ENCODE peak calls at places on chromosomes 1 and 21, in ten cellular contexts. O is prostate gland, R is left lung, K is fibroblast of lung, B is brain microvascular endothelial cell, T is RWPE1, V is kidney, H is adrenal gland, N is tibial nerve, W is HCT116. X is an unnamed sample.

GRCh38 chr21:25039461-25040380 is 567.6 kb downstream of the MRPL39 start:
- DNase-seq in T (no peak), B (no peak), O (no peak), W (no peak), H (no peak), R (no peak), N (no peak), K (peak), V (no peak), X (no peak)

GRCh38 chr1:56788588-56788987 is 30.6 kb downstream of the FYB2 start:
- DNase-seq in T (no peak), N (no peak), W (no peak), O (peak), K (peak), R (peak), B (peak), H (peak), V (peak), X (peak)

GRCh38 chr1:48471103-48471502 is 901 bp downstream of the SPATA6 start:
- DNase-seq in N (no peak), B (no peak), R (no peak), K (no peak), H (no peak), T (no peak), O (no peak), W (no peak), V (no peak), X (no peak)

GRCh38 chr1:203937678-203938330 is 76.4 kb downstream of the SNRPE start:
- DNase-seq in N (no peak), O (no peak), T (no peak), V (no peak), W (no peak), R (no peak), K (no peak), H (no peak), B (no peak), X (no peak)

GRCh38 chr1:78840447-78841251 is 165.9 kb downstream of the ADGRL4 start:
- DNase-seq in K (peak), H (no peak), B (peak), R (no peak), N (no peak), W (no peak), T (peak), V (no peak), O (no peak), X (no peak)

GRCh38 chr1:78718566-78718965 is 68.9 kb downstream of the IFI44 start:
- DNase-seq in O (no peak), R (no peak), W (no peak), B (no peak), N (no peak), T (no peak), H (no peak), K (peak), V (no peak), X (no peak)

GRCh38 chr1:210654176-210654786 is 325.6 kb downstream of the HHAT start:
- DNase-seq in V (no peak), N (no peak), W (no peak), K (no peak), O (no peak), R (no peak), T (no peak), H (no peak), B (peak), X (no peak)

GRCh38 chr21:46264690-46265144 is 20.7 kb downstream of the MCM3AP start:
- DNase-seq in W (no peak), O (no peak), H (no peak), T (no peak), B (no peak), N (no peak), R (no peak), V (no peak), K (no peak), X (no peak)

GRCh38 chr1:55609630-55610029 is 394.5 kb upstream of the USP24 start:
- DNase-seq in W (no peak), T (no peak), K (no peak), R (no peak), O (no peak), H (no peak), N (no peak), V (no peak), B (no peak), X (no peak)

GRCh38 chr1:61864501-61864900 is 122.2 kb downstream of the PATJ start:
- DNase-seq in O (no peak), R (no peak), B (no peak), W (no peak), H (no peak), N (no peak), K (no peak), T (no peak), V (no peak), X (no peak)

GRCh38 chr1:68590473-68590872 is 93.6 kb upstream of the DEPDC1 start:
- DNase-seq in O (no peak), H (no peak), K (no peak), B (no peak), W (no peak), V (no peak), T (no peak), N (no peak), R (no peak), X (no peak)
- TF ChIP-seq CTCF in O (no peak), H (no peak), K (no peak), B (no peak), W (peak), V (no peak), T (no peak), N (no peak), R (no peak), X (no peak)

DNA sequence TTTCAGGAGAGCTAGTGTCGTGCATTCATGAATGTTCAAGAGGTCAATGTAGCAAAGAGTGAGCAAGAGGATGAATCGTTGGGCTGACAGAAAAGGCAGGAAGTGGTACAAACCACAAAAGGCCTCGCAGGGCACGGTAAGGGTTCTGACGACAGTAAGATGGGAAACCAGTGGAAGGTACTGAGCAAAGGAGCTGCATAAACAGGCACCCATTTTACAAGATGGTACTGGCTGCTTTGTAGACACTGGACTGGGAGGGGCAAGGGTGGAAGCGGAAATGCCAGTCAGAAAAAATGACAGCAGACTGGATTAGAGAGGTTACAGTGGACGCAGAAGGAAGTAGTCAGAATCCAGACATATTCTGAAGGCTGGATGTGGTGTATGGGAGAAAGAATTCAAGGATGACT is 123.5 kb downstream of the PTPN14 start:
- DNase-seq in O (no peak), K (peak), V (no peak), T (peak), B (peak), N (no peak), H (no peak), W (peak), R (no peak), X (no peak)
- H3K27ac ChIP-seq in O (no peak), K (peak), V (no peak), T (peak), B (peak), N (no peak), H (no peak), W (peak), R (no peak), X (no peak)

GRCh38 chr21:26925122-26925521 is 41.8 kb downstream of the ADAMTS5 start:
- DNase-seq in N (no peak), B (no peak), H (no peak), O (no peak), T (no peak), W (no peak), R (no peak), K (no peak), V (no peak), X (no peak)
- TF ChIP-seq CTCF in N (no peak), B (no peak), H (no peak), O (no peak), T (no peak), W (no peak), R (no peak), K (no peak), V (no peak), X (no peak)

GRCh38 chr1:109254621-109255096 is 5.3 kb downstream of the CELSR2 start:
- DNase-seq in K (no peak), R (no peak), O (no peak), T (no peak), V (peak), N (no peak), H (no peak), B (no peak), W (no peak), X (no peak)
- H3K27ac ChIP-seq in K (no peak), R (no peak), O (peak), T (peak), V (peak), N (peak), H (no peak), B (no peak), W (no peak), X (no peak)

DNA sequence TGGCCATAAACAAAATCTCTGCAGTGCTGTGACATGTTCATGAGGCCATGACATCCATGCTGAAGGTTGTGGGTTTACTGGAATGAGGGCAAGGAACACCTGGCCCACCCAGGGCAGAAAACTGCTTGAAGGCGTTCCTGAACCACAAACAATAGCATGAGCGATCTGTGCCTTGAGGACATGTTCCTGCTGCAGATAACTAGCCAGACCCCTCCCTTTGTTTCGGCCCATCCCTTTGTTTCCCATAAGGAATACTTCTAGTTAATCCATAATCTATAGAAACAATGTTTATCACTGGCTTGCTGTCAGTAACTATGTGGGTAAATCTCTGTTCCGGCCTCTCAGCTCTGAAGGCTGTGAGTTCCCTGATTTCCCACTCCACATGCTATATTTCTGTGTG is 28.9 kb upstream of the ABCD3 start:
- DNase-seq in T (no peak), N (no peak), O (no peak), W (no peak), B (no peak), V (no peak), R (no peak), K (no peak), H (no peak), X (no peak)
- TF ChIP-seq CTCF in T (no peak), N (no peak), O (no peak), W (no peak), B (no peak), V (no peak), R (no peak), K (no peak), H (no peak), X (no peak)

GRCh38 chr1:224874775-224875174 is 54.7 kb upstream of the DNAH14 start:
- DNase-seq in K (no peak), H (no peak), N (no peak), W (no peak), O (no peak), R (no peak), T (no peak), B (no peak), V (no peak), X (no peak)

GRCh38 chr1:224872832-224873644 is 56.4 kb upstream of the DNAH14 start:
- DNase-seq in H (no peak), R (no peak), W (no peak), N (no peak), V (no peak), O (no peak), K (no peak), B (no peak), T (no peak), X (no peak)

GRCh38 chr1:224879404-224879803 is 50.1 kb upstream of the DNAH14 start:
- DNase-seq in B (peak), H (peak), O (no peak), R (no peak), K (peak), W (no peak), T (no peak), N (no peak), V (no peak), X (no peak)

DNA sequence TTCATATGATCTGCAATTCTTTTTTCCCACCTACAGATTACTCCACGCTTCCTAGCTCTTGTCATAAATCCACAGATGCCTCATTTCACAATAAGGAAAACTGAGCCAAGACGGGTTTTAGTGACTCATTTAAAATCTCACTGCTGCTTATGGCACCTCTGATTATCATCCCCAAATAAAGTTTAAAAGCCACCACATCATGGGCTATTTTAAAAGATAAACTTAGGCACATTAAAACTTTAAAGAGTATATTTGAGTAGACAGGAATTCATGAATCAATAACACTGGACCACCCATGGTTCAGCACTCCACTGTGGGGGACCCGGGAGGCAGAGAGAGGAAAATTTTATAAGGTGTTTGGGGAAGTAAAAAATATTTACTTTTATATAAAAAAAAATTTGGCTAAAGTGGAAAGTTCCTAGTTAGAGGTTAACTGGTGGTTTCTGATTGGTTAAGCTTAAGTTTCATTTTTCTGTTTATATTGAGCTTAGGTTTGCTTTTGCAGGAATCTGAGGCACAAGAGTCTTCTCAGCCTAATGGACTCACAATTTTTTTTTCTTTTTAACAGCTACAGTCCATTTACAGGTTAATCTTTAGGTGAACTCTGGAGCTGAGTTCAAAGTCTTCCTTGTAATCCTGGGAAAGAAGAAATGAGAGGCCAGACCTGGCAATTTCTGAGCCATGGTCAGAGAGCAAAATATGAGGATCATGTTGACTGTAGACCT is 55.7 kb upstream of the DNAH14 start:
- DNase-seq in O (peak), K (peak), W (no peak), N (no peak), V (no peak), B (no peak), T (peak), R (no peak), H (no peak), X (peak)
- H3K27ac ChIP-seq in O (no peak), K (no peak), W (no peak), N (no peak), V (no peak), B (no peak), T (no peak), R (no peak), H (no peak), X (peak)

X was measured in body of pancreas.